ENCODE peak calls at places on chromosome 18, in nine cellular contexts. U, N, S, T, M, O, W, V and J are unnamed samples.

GRCh38 chr18:23547806-23548205 is 38.5 kb downstream of the NPC1 start:
- DNase-seq in M (no peak), V (no peak), W (peak; percentile 74), T (no peak), S (peak; percentile 19), O (peak; percentile 57), N (no peak), U (no peak), J (peak; percentile 45)

GRCh38 chr18:415627-416612 is 84.6 kb downstream of the COLEC12 start:
- DNase-seq in N (peak; percentile 81), U (no peak), O (peak; percentile 11), W (peak; percentile 37), S (no peak), T (no peak), V (no peak), M (no peak), J (peak; percentile 58)

GRCh38 chr18:49460958-49461601 is 635 bp upstream of the DYM start:
- DNase-seq in V (no peak), O (no peak), S (no peak), U (no peak), T (no peak), N (no peak), W (no peak), M (no peak), J (no peak)

GRCh38 chr18:29840101-29840500 is 1202.4 kb downstream of the DSC3 start:
- DNase-seq in V (no peak), W (peak; percentile 44), N (peak; percentile 67), O (peak; percentile 84), U (no peak), T (no peak), S (peak; percentile 42), M (no peak), J (peak; percentile 79)

GRCh38 chr18:72700961-72701710 is 157.0 kb upstream of the CBLN2 start:
- DNase-seq in O (peak; percentile 14), N (peak; percentile 14), S (no peak), W (peak; percentile 45), M (no peak), T (no peak), U (no peak), V (no peak), J (peak; percentile 63)

GRCh38 chr18:35073186-35074105 is 32.2 kb downstream of the MAPRE2 start:
- DNase-seq in S (no peak), N (peak; percentile 51), T (no peak), V (no peak), U (no peak), M (peak; percentile 85), O (peak; percentile 26), W (no peak), J (peak; percentile 15)

GRCh38 chr18:74963820-74964446 is 245.0 kb downstream of the PTGR3 start:
- DNase-seq in W (no peak), N (peak; percentile 56), O (peak; percentile 31), T (no peak), V (peak; percentile 45), M (peak; percentile 62), S (peak; percentile 33), U (peak; percentile 13), J (peak; percentile 63)

GRCh38 chr18:2981212-2981728 is 31.7 kb downstream of the LPIN2 start:
- DNase-seq in T (no peak), O (peak; percentile 69), U (no peak), V (no peak), W (peak; percentile 85), S (no peak), N (peak; percentile 95), M (peak; percentile 95), J (peak; percentile 84)

GRCh38 chr18:54392621-54393023 is 34.9 kb downstream of the C18orf54 start:
- DNase-seq in W (peak; percentile 56), M (peak; percentile 71), T (no peak), O (peak; percentile 44), N (peak; percentile 63), S (peak; percentile 68), V (no peak), U (peak; percentile 74), J (peak; percentile 90)

GRCh38 chr18:48318481-48318880 is 90.7 kb downstream of the ZBTB7C start:
- DNase-seq in N (no peak), M (no peak), S (no peak), O (no peak), T (no peak), V (no peak), U (no peak), W (no peak), J (no peak)

GRCh38 chr18:57497372-57498294 is 62.5 kb downstream of the ONECUT2 start:
- DNase-seq in U (no peak), M (no peak), O (peak; percentile 18), W (peak; percentile 42), V (no peak), T (no peak), N (peak; percentile 24), S (no peak), J (peak; percentile 49)

GRCh38 chr18:69787825-69788547 is 159.7 kb downstream of the CD226 start:
- DNase-seq in W (peak; percentile 37), N (peak; percentile 83), M (peak; percentile 70), T (no peak), O (peak; percentile 86), S (peak; percentile 37), V (no peak), U (no peak), J (peak; percentile 75)

GRCh38 chr18:78903436-78904178 is 76.0 kb upstream of the SALL3 start:
- DNase-seq in M (no peak), T (no peak), N (no peak), U (no peak), O (no peak), V (no peak), W (no peak), S (no peak), J (no peak)

GRCh38 chr18:48859311-48860275 is 91.2 kb downstream of the SMAD7 start:
- DNase-seq in O (no peak), U (peak; percentile 92), M (no peak), S (no peak), N (no peak), V (peak; percentile 56), T (no peak), W (no peak), J (no peak)

DNA sequence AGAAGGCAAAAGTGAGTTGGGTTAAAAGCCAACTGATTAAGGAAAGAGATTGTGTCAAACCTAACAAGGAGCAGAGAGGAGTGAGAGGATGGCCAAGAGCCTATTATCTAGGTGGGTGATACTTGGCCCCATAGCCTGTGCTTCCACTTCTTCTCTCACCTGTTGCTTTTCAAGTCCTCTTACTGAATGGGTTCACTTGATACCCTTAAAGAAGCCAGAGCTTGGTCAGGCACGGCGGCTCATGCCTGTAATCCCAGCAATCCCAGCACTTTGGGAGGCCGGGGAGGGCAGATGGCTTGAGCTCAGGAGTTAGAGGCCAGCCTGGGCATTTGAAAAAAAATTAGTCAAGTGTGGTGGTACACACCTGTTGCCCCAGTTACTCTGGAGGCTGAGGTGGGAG is 28.6 kb upstream of the ME2 start:
- DNase-seq in U (no peak), V (no peak), S (no peak), M (no peak), N (no peak), O (no peak), W (no peak), T (no peak), J (no peak)
- H3K27ac ChIP-seq in U (no peak overlapping the region), V (no peak overlapping the region), S (no peak overlapping the region), M (no peak overlapping the region), N (no peak overlapping the region), O (no peak overlapping the region), W (no peak overlapping the region), T (no peak overlapping the region), J (no peak overlapping the region)

DNA sequence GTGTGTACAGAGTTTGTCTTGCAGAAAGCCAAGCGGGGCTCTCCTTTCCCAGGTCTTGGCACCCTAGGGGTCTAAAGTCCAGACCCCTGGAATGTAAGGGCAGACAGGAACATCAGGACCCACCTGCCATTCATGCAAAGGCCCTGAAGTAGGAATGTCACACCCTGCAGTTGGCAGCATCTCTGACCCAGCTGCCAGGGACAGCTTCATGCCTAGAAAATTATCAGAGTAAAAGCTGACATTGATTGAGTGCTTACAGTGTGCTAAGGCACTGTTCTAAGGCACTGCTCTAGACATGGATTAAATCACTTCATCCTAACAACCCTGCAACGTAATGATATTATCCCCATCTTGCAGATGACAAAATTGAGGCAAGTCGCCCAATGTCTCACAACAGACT is 24.7 kb upstream of the SLC14A2 start:
- DNase-seq in T (no peak), S (no peak), O (no peak), U (no peak), M (no peak), N (no peak), W (no peak), V (no peak), J (no peak)
- H2AFZ ChIP-seq in T (no peak overlapping the region), S (no peak overlapping the region), O (no peak overlapping the region), U (no peak overlapping the region), M (no peak overlapping the region), N (no peak overlapping the region), W (no peak overlapping the region), V (no peak overlapping the region), J (no peak overlapping the region)

DNA sequence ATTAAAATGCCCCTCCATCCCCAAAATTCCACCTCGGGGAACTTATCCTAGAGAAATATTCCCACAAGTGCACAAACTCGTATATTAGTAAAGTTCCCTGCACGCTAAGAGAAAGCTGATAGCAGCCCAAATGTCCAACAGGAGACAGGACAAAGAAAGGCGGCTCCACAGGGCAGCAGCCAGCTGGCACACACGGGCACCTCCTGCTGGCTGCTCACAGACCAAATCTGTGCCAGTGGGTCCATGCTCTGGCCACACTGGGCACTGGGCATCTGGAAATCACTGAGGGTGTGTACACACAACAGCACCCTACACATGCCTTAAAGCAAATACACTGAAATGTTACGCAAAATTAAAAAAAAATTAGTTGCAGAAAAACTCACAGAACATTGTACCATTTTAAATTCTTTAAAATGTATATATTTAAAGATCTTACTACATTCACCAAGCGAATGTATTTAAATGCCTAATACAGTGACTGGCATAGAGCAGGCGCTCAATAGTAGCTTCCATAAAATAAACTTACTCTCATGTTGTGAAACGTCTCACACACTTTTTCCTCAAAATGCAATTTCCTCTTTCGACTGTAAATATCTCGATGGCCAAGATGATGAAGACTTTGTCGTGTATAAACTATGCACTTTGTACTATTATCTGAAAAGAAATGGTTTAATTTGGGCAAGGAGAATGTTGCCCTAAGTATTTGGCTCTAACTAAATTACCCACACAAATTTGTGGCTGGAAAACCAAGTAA is 19.4 kb downstream of the ZNF516 start:
- DNase-seq in W (no peak), O (no peak), T (no peak), M (no peak), N (no peak), S (no peak), U (no peak), V (no peak), J (no peak)
- TF ChIP-seq CTCF in W (no peak), O (no peak), T (no peak), M (peak; percentile 3), N (no peak), S (peak; percentile 12), U (no peak), V (no peak), J (peak; percentile 30)

DNA sequence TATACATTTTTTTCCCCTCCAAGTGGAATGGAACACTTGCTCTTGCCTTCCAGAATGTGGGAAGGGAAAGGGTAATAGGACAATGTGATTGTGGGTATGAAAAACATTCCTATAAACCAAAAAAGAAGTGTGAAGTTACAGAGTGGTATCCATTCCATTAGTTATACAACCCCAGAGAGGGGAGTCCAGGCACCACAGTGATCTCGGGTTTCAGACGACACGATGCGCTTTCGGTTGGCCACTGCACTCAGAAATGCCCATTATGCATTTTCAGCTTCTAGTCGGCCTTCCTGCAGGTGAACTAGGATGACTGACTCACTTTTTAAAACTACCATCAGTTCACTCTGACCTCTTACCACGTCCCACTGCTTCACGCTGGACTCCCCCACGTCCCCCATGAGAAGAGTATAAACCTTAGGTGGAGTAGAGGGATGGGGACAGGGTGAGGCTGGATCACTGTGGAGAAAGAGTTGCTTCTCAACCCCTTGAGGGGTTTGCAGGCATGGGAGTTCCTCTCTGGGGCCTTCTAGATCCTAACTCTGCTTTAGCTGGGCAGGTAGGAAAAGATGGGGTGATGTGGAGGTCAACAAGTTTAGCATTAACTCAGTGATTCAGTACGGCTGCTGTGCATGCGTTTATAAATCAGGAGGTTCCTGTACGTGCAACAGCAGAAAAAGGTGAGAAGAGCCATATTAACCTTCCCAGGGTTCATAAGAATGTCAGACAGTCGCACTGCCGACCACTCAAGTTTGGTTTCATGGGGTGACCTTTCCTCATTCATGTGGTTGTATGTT is 50.5 kb downstream of the ZNF532 start:
- DNase-seq in N (no peak), V (no peak), T (no peak), U (no peak), O (no peak), M (peak; percentile 9), S (no peak), W (no peak), J (no peak)
- H3K27ac ChIP-seq in N (no peak overlapping the region), V (no peak overlapping the region), T (no peak overlapping the region), U (no peak overlapping the region), O (no peak overlapping the region), M (peak overlapping the region; percentile 95), S (no peak overlapping the region), W (no peak overlapping the region), J (no peak overlapping the region)